ENCODE peak calls at places on chromosomes 1 and 21, in four cellular contexts. E, D, A and Z are unnamed samples. For H3K4me1, the result is how much of the 10 kb centered on the place peaks cover.

GRCh38 chr1:100322436-100323211 is 29.7 kb upstream of the CDC14A start:
- DNase-seq in E (no peak), A (no peak), D (no peak), Z (no peak)

GRCh38 chr1:239874831-239875230 is 216.9 kb upstream of the FMN2 start:
- DNase-seq in E (no peak), D (no peak), A (no peak), Z (no peak)

GRCh38 chr1:167856711-167857418 is 57.1 kb downstream of the ADCY10 start:
- DNase-seq in D (no peak), E (no peak), A (no peak), Z (no peak)

GRCh38 chr1:235622933-235623790 is 26.4 kb downstream of the GNG4 start:
- DNase-seq in D (no peak), E (no peak), A (no peak), Z (no peak)

GRCh38 chr1:11180342-11180744 is 8.8 kb upstream of the ANGPTL7 start:
- DNase-seq in E (no peak), D (no peak), A (no peak), Z (no peak)

GRCh38 chr21:44499631-44500030 is 40.4 kb downstream of the KRTAP10-1 start:
- DNase-seq in A (no peak), E (no peak), D (no peak), Z (no peak)

GRCh38 chr1:28365864-28366263 is 3.7 kb upstream of the PHACTR4 start:
- DNase-seq in E (no peak), A (no peak), D (no peak), Z (peak)

GRCh38 chr1:155086182-155086741 is 7.6 kb downstream of the EFNA3 start:
- DNase-seq in E (peak), A (peak), D (peak), Z (peak)

GRCh38 chr1:81670286-81670685 is 130.4 kb upstream of the ADGRL2 start:
- DNase-seq in D (peak), A (peak), E (peak), Z (peak)

GRCh38 chr21:45026833-45027232 is 47.5 kb upstream of the ADARB1 start:
- DNase-seq in D (no peak), E (no peak), A (no peak), Z (no peak)

GRCh38 chr1:112143871-112144441 is 154.5 kb upstream of the KCND3 start:
- DNase-seq in D (no peak), A (no peak), E (no peak), Z (no peak)

GRCh38 chr1:75765697-75766355 is 20.2 kb upstream of the RABGGTB start:
- DNase-seq in D (no peak), A (no peak), E (no peak), Z (no peak)

GRCh38 chr21:33401617-33401967 is 1.6 kb upstream of the IFNGR2 start:
- DNase-seq in D (no peak), E (peak), A (no peak), Z (peak)

GRCh38 chr21:43775795-43776430 is at the start of gene CSTB:
- DNase-seq in E (peak), D (peak), A (peak), Z (peak)

GRCh38 chr1:108646661-108647269 is 14.1 kb downstream of the HENMT1 start:
- DNase-seq in A (peak), E (peak), D (peak), Z (peak)

GRCh38 chr21:38170283-38170682 is 86.5 kb upstream of the KCNJ15 start:
- DNase-seq in D (no peak), A (peak), E (no peak), Z (no peak)

GRCh38 chr1:42484382-42484781 is 21.3 kb downstream of the CCDC30 start:
- DNase-seq in A (no peak), D (no peak), E (no peak), Z (no peak)

GRCh38 chr1:2981388-2981787 is 39.9 kb upstream of the ACTRT2 start:
- DNase-seq in A (no peak), E (no peak), D (no peak), Z (no peak)

GRCh38 chr1:167158095-167158812 is 62.4 kb upstream of the POU2F1 start:
- DNase-seq in A (no peak), D (no peak), E (no peak), Z (no peak)

GRCh38 chr1:29343476-29343875 is 107.2 kb downstream of the PTPRU start:
- DNase-seq in A (no peak), E (no peak), D (no peak), Z (no peak)

GRCh38 chr1:161189036-161189435 is 9.8 kb downstream of the ADAMTS4 start:
- DNase-seq in A (no peak), D (no peak), E (no peak), Z (no peak)

GRCh38 chr1:35544976-35545375 is 12.2 kb downstream of the KIAA0319L start:
- DNase-seq in A (peak), D (no peak), E (no peak), Z (peak)

GRCh38 chr1:30881266-30882181 is 27.0 kb downstream of the SDC3 start:
- DNase-seq in E (no peak), D (no peak), A (no peak), Z (no peak)

GRCh38 chr1:175845371-175845770 is 102.0 kb upstream of the TNR start:
- DNase-seq in A (no peak), D (no peak), E (no peak), Z (no peak)

GRCh38 chr1:209416009-209416408 is 167.5 kb upstream of the CAMK1G start:
- DNase-seq in D (no peak), E (peak), A (peak), Z (no peak)

GRCh38 chr1:67044631-67045270 is 9.2 kb downstream of the SLC35D1 start:
- DNase-seq in E (no peak), A (no peak), D (no peak), Z (no peak)

GRCh38 chr1:182713939-182714338 is 29.6 kb upstream of the RGS8 start:
- DNase-seq in D (no peak), A (no peak), E (no peak), Z (no peak)

DNA sequence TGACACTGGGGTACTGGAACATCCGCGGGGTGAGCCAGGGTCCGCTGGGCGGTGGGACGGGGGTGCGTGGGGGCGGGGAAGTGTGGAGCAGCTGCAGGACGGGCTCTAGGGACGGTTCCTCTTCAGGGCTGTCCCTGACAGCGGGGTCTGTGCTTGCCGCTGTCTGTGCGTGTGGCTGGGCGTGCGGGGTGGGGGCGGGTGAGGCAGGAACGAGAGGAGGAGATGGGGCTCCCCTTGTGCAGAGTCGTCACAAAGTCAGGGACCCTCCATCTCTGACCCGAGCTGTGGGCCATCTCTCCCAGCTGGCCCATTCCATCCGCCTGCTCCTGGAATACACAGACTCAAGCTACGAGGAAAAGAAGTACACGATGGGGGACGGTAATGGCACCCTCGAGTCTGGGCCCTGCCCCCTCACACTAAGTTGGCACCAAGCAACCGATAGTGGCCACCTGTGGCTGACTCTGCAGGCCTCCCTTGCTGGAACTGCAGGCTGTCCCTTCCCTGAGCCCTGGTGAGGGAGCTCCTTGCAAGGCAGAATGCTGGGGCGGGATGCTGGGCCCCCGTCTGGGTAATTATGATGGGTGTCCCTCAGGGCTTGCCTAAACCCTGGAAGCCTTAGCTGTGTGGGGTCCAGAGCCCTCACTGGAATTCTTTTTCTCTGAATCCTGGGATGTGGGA is 405 bp downstream of the GSTM2 start:
- DNase-seq in E (no peak), A (no peak), D (no peak), Z (peak)
- H3K4me3 ChIP-seq in E (peak), A (no peak), D (peak), Z (peak)

DNA sequence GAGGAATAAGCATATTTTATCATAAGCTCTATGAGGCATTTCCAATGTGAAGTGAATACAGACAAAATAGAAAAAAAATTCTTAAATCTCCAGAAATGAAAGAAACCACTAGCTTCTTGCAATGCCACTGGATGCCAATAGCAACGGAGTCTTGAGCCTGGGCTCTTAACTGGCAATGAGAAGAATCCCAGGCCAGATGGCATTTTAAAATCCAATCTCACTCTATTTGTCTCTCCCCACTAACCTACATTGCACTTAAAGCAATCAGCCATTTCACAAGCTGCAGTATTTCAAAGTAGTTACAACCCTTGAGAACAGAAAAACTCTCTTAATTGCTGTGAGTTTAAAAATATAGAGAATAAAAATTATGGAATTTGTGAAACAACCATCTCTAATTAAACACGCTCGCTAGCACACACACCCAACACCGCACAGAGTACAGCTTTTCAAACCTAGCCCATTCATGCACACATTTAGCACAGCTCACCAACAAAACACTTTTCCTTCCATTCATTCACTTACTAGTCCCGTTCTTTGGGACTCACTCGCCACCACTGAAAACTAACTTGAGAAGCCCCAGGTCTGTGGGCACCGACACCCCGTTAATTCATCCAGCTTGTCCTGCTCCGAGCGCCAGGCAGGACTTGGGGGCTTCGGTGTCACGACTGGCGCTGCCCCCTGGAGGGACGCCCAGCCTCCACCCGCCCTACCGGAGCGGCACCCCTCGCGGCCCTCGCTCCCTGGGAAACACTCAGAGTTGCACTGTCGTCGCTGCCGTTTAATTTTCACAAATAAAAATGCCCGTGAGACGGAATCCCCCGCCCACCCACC is 1.1 kb downstream of the DDAH1 start:
- DNase-seq in A (peak), E (no peak), D (no peak), Z (no peak)
- H3K4me1 ChIP-seq in A (under half), E (under half), D (under half), Z (half or more)

GRCh38 chr1:223887724-223888428 is 42.1 kb upstream of the TP53BP2 start:
- DNase-seq in D (no peak), E (no peak), A (peak), Z (peak)
- TF ChIP-seq POLR2A in D (no peak), E (no peak), A (no peak), Z (no peak)

DNA sequence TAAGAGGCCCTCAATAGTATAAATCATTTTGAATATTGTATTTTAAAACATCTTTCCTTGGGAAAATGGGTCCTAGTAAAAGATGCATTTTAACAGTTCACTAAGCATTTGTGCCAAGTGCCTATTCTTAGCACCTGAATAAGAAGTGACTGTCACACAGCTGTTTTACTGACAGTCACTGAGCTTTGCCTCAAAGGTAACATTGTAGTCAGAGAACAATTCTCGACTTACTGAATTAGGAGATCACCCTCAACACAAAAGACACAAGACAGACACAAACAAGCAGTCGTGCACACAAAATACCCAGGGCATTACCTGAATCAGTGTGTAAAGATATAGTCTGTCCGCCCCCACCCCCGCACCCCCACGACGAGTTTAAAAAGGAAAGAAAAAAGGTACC is 388 bp downstream of the ESRRG start:
- DNase-seq in A (peak), E (no peak), D (no peak), Z (no peak)
- H3K4me3 ChIP-seq in A (peak), E (peak), D (peak), Z (peak)

GRCh38 chr1:173118404-173118803 is 67.7 kb upstream of the TNFSF18 start:
- DNase-seq in E (no peak), A (no peak), D (no peak), Z (no peak)
- H3K4me1 ChIP-seq in E (under half), A (under half), D (under half), Z (under half)

GRCh38 chr1:52552236-52552504 is 722 bp downstream of the TUT4 start:
- DNase-seq in D (peak), A (peak), E (peak), Z (peak)

GRCh38 chr1:52553372-52554266 is 727 bp upstream of the TUT4 start:
- DNase-seq in A (peak), D (peak), E (peak), Z (peak)

GRCh38 chr1:52551476-52552235 is 1.2 kb downstream of the TUT4 start:
- DNase-seq in A (no peak), E (no peak), D (no peak), Z (no peak)

GRCh38 chr1:52554267-52554640 is 1.4 kb upstream of the TUT4 start:
- DNase-seq in D (no peak), E (no peak), A (no peak), Z (no peak)

DNA sequence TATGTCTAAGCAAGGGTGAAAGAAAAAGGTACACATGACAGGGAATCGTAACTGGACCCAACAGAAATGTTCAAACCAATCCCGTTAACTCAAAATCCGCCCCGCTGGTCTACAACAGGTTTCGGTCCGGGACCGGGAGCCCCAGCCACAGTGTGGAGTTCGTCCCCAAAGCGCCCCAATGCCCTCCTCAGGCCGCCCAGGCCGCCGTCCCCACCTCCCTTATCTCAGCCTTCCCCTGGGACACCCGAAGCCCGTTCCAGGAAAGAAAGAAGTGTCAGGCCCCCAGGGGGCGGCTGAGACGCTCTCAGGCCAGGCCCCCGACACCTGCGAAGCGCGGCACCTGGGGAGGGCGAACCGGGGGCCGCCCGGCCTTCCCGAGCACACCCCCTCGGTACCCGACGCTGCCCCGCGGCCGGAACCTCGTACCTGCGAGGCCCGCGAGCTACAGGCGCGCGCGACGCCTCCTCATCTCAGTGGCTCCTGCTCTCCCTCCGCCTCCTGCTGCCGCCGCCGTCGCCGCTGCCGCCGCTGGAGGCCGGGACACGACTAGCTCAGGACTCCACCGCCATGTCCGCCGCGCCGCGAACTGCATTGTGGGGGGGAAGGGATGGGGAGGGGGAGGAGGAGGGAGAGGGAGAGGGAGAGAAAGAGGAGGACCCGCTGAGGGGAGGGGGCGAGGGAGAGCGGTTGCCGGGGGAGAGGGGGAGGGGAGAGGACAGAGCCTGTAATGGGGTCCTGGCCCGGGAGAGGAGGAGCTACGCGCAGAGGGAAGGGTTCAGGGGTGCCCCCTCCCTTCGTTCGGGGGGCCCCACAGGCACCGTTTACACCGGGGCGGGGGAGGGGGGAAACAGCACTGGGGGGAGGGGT is at the start of gene TUT4:
- DNase-seq in A (peak), E (peak), D (peak), Z (peak)
- TF ChIP-seq POLR2A in A (no peak), E (no peak), D (no peak), Z (peak)

GRCh38 chr21:41766051-41766882 is 585 bp downstream of the RIPK4 start:
- DNase-seq in A (peak), D (no peak), E (no peak), Z (peak)

GRCh38 chr21:41767606-41768370 is 936 bp upstream of the RIPK4 start:
- DNase-seq in E (no peak), D (no peak), A (peak), Z (peak)

GRCh38 chr21:41765393-41765950 is 1.4 kb downstream of the RIPK4 start:
- DNase-seq in E (no peak), D (no peak), A (no peak), Z (no peak)

GRCh38 chr21:41768371-41769042 is 1.7 kb upstream of the RIPK4 start:
- DNase-seq in D (no peak), A (peak), E (no peak), Z (peak)

GRCh38 chr21:41766883-41767605 is at the start of gene RIPK4:
- DNase-seq in D (no peak), E (peak), A (peak), Z (peak)
- H3K4me3 ChIP-seq in D (peak), E (no peak), A (peak), Z (peak)

DNA sequence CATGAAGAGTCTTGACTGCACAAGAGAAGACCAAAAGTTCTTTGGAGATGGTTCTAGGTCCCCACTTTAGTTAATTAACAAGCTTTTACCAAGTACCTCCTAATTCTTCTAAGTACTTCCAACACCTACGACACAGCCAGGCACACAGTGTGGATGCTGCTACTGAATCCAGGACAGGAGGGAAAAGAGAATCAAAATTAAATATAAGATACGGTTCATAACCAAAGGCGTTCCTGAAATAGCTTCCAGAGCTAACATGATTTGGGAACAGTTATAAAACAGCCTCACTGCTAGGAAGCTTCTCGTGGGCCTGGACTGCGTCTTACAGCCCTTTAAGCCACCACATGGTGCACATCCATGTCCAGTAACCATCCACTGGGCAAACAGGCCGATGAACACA is 75.0 kb downstream of the CD34 start:
- DNase-seq in D (no peak), E (no peak), A (no peak), Z (no peak)
- H3K4me1 ChIP-seq in D (half or more), E (under half), A (under half), Z (half or more)

GRCh38 chr1:87328121-87329050 is at the start of gene LMO4:
- DNase-seq in A (peak), D (peak), E (peak), Z (peak)
- TF ChIP-seq POLR2A in A (peak), D (peak), E (peak), Z (peak)

DNA sequence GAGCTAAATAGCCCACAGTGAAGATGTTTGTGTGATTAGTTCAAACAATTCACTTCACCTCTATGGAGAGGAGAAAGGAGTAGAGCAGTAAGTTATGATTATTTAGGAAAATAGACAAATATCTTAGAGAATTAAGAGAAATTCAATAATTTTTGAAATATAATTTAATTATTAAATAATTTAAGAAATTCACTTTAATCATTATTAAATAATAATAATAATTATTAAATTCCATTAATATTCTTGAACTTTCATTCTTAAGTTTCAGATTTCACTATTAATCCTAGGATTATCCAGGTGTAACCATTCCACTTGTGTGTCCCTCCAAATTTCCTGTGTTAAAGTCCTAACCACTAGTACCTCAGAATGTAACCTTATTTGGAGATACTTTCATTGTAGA is 58.9 kb upstream of the RGS18 start:
- DNase-seq in D (no peak), A (no peak), E (no peak), Z (no peak)
- H3K4me3 ChIP-seq in D (no peak), A (no peak), E (no peak), Z (no peak)